ENCODE peak calls at places on chromosomes 4 and X, in nine cellular contexts. P is astrocyte; K is activated CD8-positive, alpha-beta memory T cell treated with anti-CD3 and anti-CD28 coated beads for 24 hours; T is BJ; X is NAMALWA; W is NCI-H460; V is type B pancreatic cell; A is GM04504; C is activated CD4-positive, CD25-positive, alpha-beta regulatory T cell. Q is an unnamed sample.

GRCh38 chr4:105992641-105993305 is 97.5 kb downstream of the NPNT start:
- DNase-seq in P (peak; percentile 14), K (no peak), T (no peak), X (no peak), W (no peak), V (no peak), A (no peak), C (no peak), Q (no peak)

GRCh38 chr4:140851032-140851636 is 94.9 kb upstream of the TBC1D9 start:
- DNase-seq in P (peak; percentile 27), K (no peak), T (no peak), X (peak; percentile 84), W (peak; percentile 52), V (no peak), A (no peak), C (no peak), Q (peak; percentile 76)

GRCh38 chr4:121706595-121707021 is 9.8 kb upstream of the ANXA5 start:
- DNase-seq in P (peak; percentile 95), K (peak; percentile 72), T (no peak), X (no peak), W (no peak), V (no peak), A (peak; percentile 69), C (no peak), Q (peak; percentile 35)

GRCh38 chrX:39613997-39614679 is 483.6 kb downstream of the BCOR start:
- DNase-seq in P (no peak), K (peak; percentile 81), T (no peak), X (no peak), W (no peak), V (no peak), A (no peak), C (no peak), Q (peak; percentile 75)

GRCh38 chrX:143306991-143307965 is 210.0 kb downstream of the SPANXN3 start:
- DNase-seq in P (no peak), K (no peak), T (no peak), X (no peak), W (no peak), V (no peak), A (no peak), C (no peak), Q (peak; percentile 3)

GRCh38 chrX:153582896-153583295 is 16.0 kb downstream of the CCNQ start:
- DNase-seq in P (peak; percentile 7), K (peak; percentile 71), T (no peak), X (peak; percentile 76), W (no peak), V (no peak), A (no peak), C (peak; percentile 40), Q (peak; percentile 80)

GRCh38 chrX:67543818-67544217 is at the start of gene AR:
- DNase-seq in P (peak; percentile 60), K (no peak), T (no peak), X (no peak), W (peak; percentile 64), V (peak; percentile 69), A (no peak), C (no peak), Q (no peak)

GRCh38 chrX:76427560-76428242 is at the start of gene MAGEE1:
- DNase-seq in P (peak; percentile 36), K (peak; percentile 89), T (peak; percentile 5), X (peak; percentile 62), W (peak; percentile 52), V (peak; percentile 75), A (peak; percentile 21), C (peak; percentile 60), Q (peak; percentile 83)

GRCh38 chrX:69104756-69105434 is 60.4 kb downstream of the PJA1 start:
- DNase-seq in P (no peak), K (no peak), T (no peak), X (no peak), W (no peak), V (no peak), A (no peak), C (no peak), Q (no peak)

GRCh38 chr4:53378171-53378482 is 686 bp downstream of the FIP1L1 start:
- DNase-seq in P (no peak), K (no peak), T (no peak), X (no peak), W (no peak), V (no peak), A (no peak), C (no peak), Q (no peak)

GRCh38 chrX:323721-324628 is 5.4 kb upstream of the GTPBP6 start:
- DNase-seq in P (peak; percentile 76), K (no peak), T (no peak), X (peak; percentile 61), W (peak; percentile 69), V (no peak), A (no peak), C (no peak), Q (peak; percentile 64)

GRCh38 chrX:134572816-134573682 is 85.2 kb downstream of the PLAC1 start:
- DNase-seq in P (peak; percentile 32), K (no peak), T (no peak), X (no peak), W (no peak), V (no peak), A (no peak), C (no peak), Q (no peak)

GRCh38 chrX:139203681-139204575 is 326.6 kb upstream of the F9 start:
- DNase-seq in P (no peak), K (no peak), T (no peak), X (no peak), W (no peak), V (peak; percentile 74), A (no peak), C (no peak), Q (peak; percentile 9)

GRCh38 chr4:8167815-8168214 is 9.2 kb upstream of the ABLIM2 start:
- DNase-seq in P (no peak), K (no peak), T (no peak), X (no peak), W (no peak), V (no peak), A (no peak), C (no peak), Q (no peak)

GRCh38 chrX:19824603-19825002 is 62.8 kb downstream of the SH3KBP1 start:
- DNase-seq in P (peak; percentile 80), K (peak; percentile 64), T (no peak), X (no peak), W (no peak), V (no peak), A (peak; percentile 7), C (no peak), Q (no peak)

GRCh38 chr4:142405021-142405991 is 440.8 kb downstream of the INPP4B start:
- DNase-seq in P (peak; percentile 76), K (peak; percentile 85), T (peak; percentile 77), X (peak; percentile 3), W (peak; percentile 25), V (no peak), A (peak; percentile 69), C (peak; percentile 6), Q (peak; percentile 78)

GRCh38 chr4:8157944-8158709 is 486 bp downstream of the ABLIM2 start:
- DNase-seq in P (no peak), K (no peak), T (no peak), X (no peak), W (no peak), V (no peak), A (no peak), C (no peak), Q (no peak)

GRCh38 chr4:25440478-25441030 is 63.5 kb downstream of the ANAPC4 start:
- DNase-seq in P (peak; percentile 1), K (no peak), T (no peak), X (no peak), W (no peak), V (no peak), A (no peak), C (no peak), Q (no peak)